ENCODE peak calls at places on chromosome 11, in seven cellular contexts. G is lower lobe of right lung; T is uterus; R is keratinocyte; B is OCI-LY7; E is GM23248; L is CD8-positive, alpha-beta memory T cell. F is an unnamed sample.
A peak's percentile ranks its signal among the peaks of the same experiment; 100 is the strongest.

GRCh38 chr11:63343130-63343529 is 26.5 kb upstream of the SLC22A9 start:
- DNase-seq in G (no peak), T (no peak), R (no peak), B (no peak), E (no peak), L (no peak), F (no peak)

GRCh38 chr11:7251836-7252682 is at the start of gene SYT9:
- DNase-seq in G (peak; percentile 62), T (peak; percentile 16), R (no peak), B (no peak), E (peak; percentile 46), L (no peak), F (peak; percentile 33)

GRCh38 chr11:126080206-126080941 is 17.7 kb upstream of the CDON start:
- DNase-seq in G (no peak), T (peak; percentile 59), R (no peak), B (no peak), E (peak; percentile 47), L (no peak), F (no peak)

GRCh38 chr11:41404109-41404508 is 55.3 kb downstream of the LRRC4C start:
- DNase-seq in G (no peak), T (no peak), R (no peak), B (no peak), E (no peak), L (no peak), F (no peak)

GRCh38 chr11:84164722-84165121 is 878.6 kb upstream of the CCDC90B start:
- DNase-seq in G (no peak), T (no peak), R (no peak), B (no peak), E (peak; percentile 29), L (no peak), F (no peak)

GRCh38 chr11:102452461-102453285 is at the start of gene TMEM123:
- DNase-seq in G (peak; percentile 87), T (peak; percentile 84), R (no peak), B (peak; percentile 91), E (peak; percentile 82), L (peak; percentile 88), F (peak; percentile 70)

GRCh38 chr11:124867700-124868099 is 2.5 kb downstream of the ROBO3 start:
- DNase-seq in G (no peak), T (no peak), R (no peak), B (peak; percentile 38), E (peak; percentile 60), L (no peak), F (no peak)

GRCh38 chr11:2097356-2097997 is 41.7 kb downstream of the IGF2 start:
- DNase-seq in G (peak; percentile 62), T (peak; percentile 70), R (no peak), B (no peak), E (peak; percentile 81), L (no peak), F (peak; percentile 98)

GRCh38 chr11:86574493-86575207 is 97.8 kb downstream of the ME3 start:
- DNase-seq in G (no peak), T (no peak), R (no peak), B (no peak), E (no peak), L (no peak), F (peak; percentile 38)

GRCh38 chr11:75852406-75853017 is 37.5 kb downstream of the UVRAG start:
- DNase-seq in G (no peak), T (no peak), R (no peak), B (no peak), E (peak; percentile 10), L (no peak), F (no peak)

GRCh38 chr11:76859708-76860233 is 947 bp upstream of the ACER3 start:
- DNase-seq in G (no peak), T (no peak), R (no peak), B (no peak), E (no peak), L (no peak), F (no peak)

GRCh38 chr11:83159901-83160865 is 3.3 kb downstream of the PCF11 start:
- DNase-seq in G (no peak), T (no peak), R (no peak), B (peak; percentile 36), E (peak; percentile 75), L (peak; percentile 9), F (no peak)

GRCh38 chr11:119361961-119362725 is 15.6 kb upstream of the MFRP start:
- DNase-seq in G (no peak), T (no peak), R (no peak), B (peak; percentile 32), E (no peak), L (no peak), F (no peak)

GRCh38 chr11:45673441-45673840 is 8.0 kb upstream of the CHST1 start:
- DNase-seq in G (no peak), T (no peak), R (no peak), B (no peak), E (no peak), L (no peak), F (no peak)

GRCh38 chr11:109071712-109072524 is 350.1 kb upstream of the C11orf87 start:
- DNase-seq in G (no peak), T (peak; percentile 57), R (no peak), B (no peak), E (peak; percentile 60), L (no peak), F (no peak)

GRCh38 chr11:2892215-2893020 is 6.8 kb upstream of the CDKN1C start:
- DNase-seq in G (peak; percentile 67), T (peak; percentile 66), R (no peak), B (peak; percentile 71), E (peak; percentile 55), L (peak; percentile 40), F (no peak)

GRCh38 chr11:119755351-119756071 is 26.5 kb upstream of the NECTIN1 start:
- DNase-seq in G (no peak), T (no peak), R (no peak), B (no peak), E (no peak), L (no peak), F (no peak)

GRCh38 chr11:61532136-61533038 is 23.8 kb downstream of the LRRC10B start:
- DNase-seq in G (no peak), T (no peak), R (no peak), B (peak; percentile 49), E (peak; percentile 44), L (no peak), F (no peak)

GRCh38 chr11:76252625-76253024 is 46.3 kb upstream of the WNT11 start:
- DNase-seq in G (no peak), T (no peak), R (no peak), B (no peak), E (no peak), L (no peak), F (no peak)

GRCh38 chr11:69915501-69916250 is 96.5 kb upstream of the FGF3 start:
- DNase-seq in G (peak; percentile 81), T (peak; percentile 85), R (no peak), B (peak; percentile 48), E (peak; percentile 76), L (no peak), F (peak; percentile 96)

GRCh38 chr11:78564037-78564888 is 10.4 kb downstream of the NARS2 start:
- DNase-seq in G (no peak), T (peak; percentile 61), R (no peak), B (peak; percentile 73), E (peak; percentile 73), L (peak; percentile 45), F (peak; percentile 45)

GRCh38 chr11:95330332-95330731 is 99.3 kb upstream of the SESN3 start:
- DNase-seq in G (no peak), T (no peak), R (no peak), B (no peak), E (peak; percentile 10), L (no peak), F (no peak)

GRCh38 chr11:76885390-76886097 is 24.8 kb downstream of the ACER3 start:
- DNase-seq in G (no peak), T (no peak), R (peak; percentile 13), B (no peak), E (peak; percentile 4), L (no peak), F (peak; percentile 19)

GRCh38 chr11:12827929-12828812 is 153.9 kb downstream of the TEAD1 start:
- DNase-seq in G (no peak), T (no peak), R (no peak), B (peak; percentile 46), E (peak; percentile 75), L (no peak), F (no peak)
- H3K4me3 ChIP-seq in G (peak overlapping the region; percentile 50), T (peak overlapping the region; percentile 12), R (peak overlapping the region; percentile 53), B (peak overlapping the region; percentile 48), E (peak overlapping the region; percentile 73), L (no peak overlapping the region), F (peak overlapping the region; percentile 35)

DNA sequence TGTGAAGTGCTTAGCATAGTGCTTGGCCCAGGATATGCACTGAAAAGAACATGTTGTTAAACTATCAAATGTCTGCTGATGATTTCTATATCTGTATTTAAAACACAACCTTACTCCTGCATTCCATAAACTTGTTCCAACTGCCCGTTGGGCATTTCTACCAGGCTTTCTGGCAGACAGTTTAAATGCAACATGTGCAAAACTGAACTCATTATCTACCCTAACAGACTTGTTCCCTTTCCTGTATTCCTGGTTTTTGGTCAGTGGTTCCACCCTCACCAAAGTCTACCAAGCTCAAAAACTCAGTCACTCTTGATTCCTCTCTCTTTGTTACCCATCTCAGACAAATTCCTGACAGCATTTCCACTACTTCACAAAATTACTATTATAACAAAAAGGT is 6.5 kb upstream of the RAB38 start:
- DNase-seq in G (no peak), T (no peak), R (no peak), B (no peak), E (no peak), L (no peak), F (no peak)
- H3K4me1 ChIP-seq in G (no peaks in the 10 kb centered on the region), T (no peaks in the 10 kb centered on the region), R (peaks cover 58% of the 10 kb centered on the region), B (no peaks in the 10 kb centered on the region), E (no peaks in the 10 kb centered on the region), L (no peaks in the 10 kb centered on the region), F (no peaks in the 10 kb centered on the region)

DNA sequence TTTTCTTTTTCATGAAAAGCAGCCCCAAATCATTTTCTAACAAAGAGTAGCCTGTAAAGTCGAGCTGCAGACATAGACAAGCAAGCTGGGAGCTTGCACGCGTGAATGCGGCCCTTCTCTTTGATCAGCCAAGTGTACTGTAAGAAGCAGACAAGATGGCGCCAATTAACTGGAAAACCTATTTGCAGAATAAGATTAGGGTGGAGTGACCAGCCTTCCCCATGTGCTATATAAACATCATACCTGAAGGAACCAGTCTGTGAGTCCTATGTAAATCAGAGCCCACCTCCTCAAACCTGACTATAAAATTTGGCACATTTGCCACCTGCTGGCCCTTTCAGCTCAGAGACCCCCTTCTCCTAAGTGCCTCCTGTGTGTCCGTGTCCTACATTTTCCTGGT is 982.7 kb downstream of the OPCML start:
- DNase-seq in G (no peak), T (no peak), R (no peak), B (no peak), E (no peak), L (no peak), F (no peak)
- H3K36me3 ChIP-seq in G (no peaks in the 10 kb centered on the region), T (no peaks in the 10 kb centered on the region), R (no peaks in the 10 kb centered on the region), B (no peaks in the 10 kb centered on the region), E (no peaks in the 10 kb centered on the region), L (no peaks in the 10 kb centered on the region), F (no peaks in the 10 kb centered on the region)

GRCh38 chr11:117673561-117673960 is 123.5 kb downstream of the DSCAML1 start:
- DNase-seq in G (no peak), T (no peak), R (no peak), B (no peak), E (no peak), L (no peak), F (no peak)

GRCh38 chr11:117679464-117679863 is 117.6 kb downstream of the DSCAML1 start:
- DNase-seq in G (no peak), T (no peak), R (no peak), B (no peak), E (no peak), L (no peak), F (no peak)

GRCh38 chr11:117676501-117676900 is 120.5 kb downstream of the DSCAML1 start:
- DNase-seq in G (no peak), T (no peak), R (no peak), B (no peak), E (no peak), L (no peak), F (no peak)

GRCh38 chr11:117678651-117679407 is 118.2 kb downstream of the DSCAML1 start:
- DNase-seq in G (no peak), T (no peak), R (no peak), B (no peak), E (no peak), L (no peak), F (no peak)

GRCh38 chr11:117677729-117678310 is 119.2 kb downstream of the DSCAML1 start:
- DNase-seq in G (no peak), T (no peak), R (no peak), B (no peak), E (no peak), L (no peak), F (no peak)
- H3K4me3 ChIP-seq in G (no peak overlapping the region), T (no peak overlapping the region), R (no peak overlapping the region), B (no peak overlapping the region), E (no peak overlapping the region), L (no peak overlapping the region), F (no peak overlapping the region)

F was measured in SJSA1.